ENCODE peak calls at places on chromosomes 1 and 21, in ten cellular contexts. W is tibial nerve, R is choroid plexus epithelial cell, L is colonic mucosa, B is esophagus muscularis mucosa, E is IMR-90, G is OCI-LY7, K is uterus, Y is dorsolateral prefrontal cortex, P is heart right ventricle. F is an unnamed sample.
A peak's percentile ranks its signal among the peaks of the same experiment; 100 is the strongest.

GRCh38 chr1:45446530-45446929 is 44.4 kb downstream of the TESK2 start:
- DNase-seq in W (no peak), R (no peak), L (no peak), B (no peak), E (no peak), G (no peak), K (no peak), Y (no peak), P (no peak), F (no peak)

GRCh38 chr1:25502957-25503356 is 40.4 kb upstream of the LDLRAP1 start:
- DNase-seq in W (no peak), R (peak; percentile 71), L (no peak), B (no peak), E (peak; percentile 79), G (no peak), K (no peak), Y (no peak), P (no peak), F (peak; percentile 37)

GRCh38 chr1:33618636-33619035 is 146.2 kb downstream of the ZSCAN20 start:
- DNase-seq in W (no peak), R (no peak), L (no peak), B (no peak), E (no peak), G (no peak), K (no peak), Y (no peak), P (no peak), F (no peak)

GRCh38 chr1:100868364-100868995 is 26.2 kb downstream of the EXTL2 start:
- DNase-seq in W (no peak), R (peak; percentile 80), L (no peak), B (no peak), E (peak; percentile 70), G (peak; percentile 44), K (no peak), Y (no peak), P (no peak), F (no peak)

GRCh38 chr1:59115865-59116264 is 181.0 kb upstream of the FGGY start:
- DNase-seq in W (no peak), R (no peak), L (no peak), B (no peak), E (no peak), G (no peak), K (no peak), Y (no peak), P (no peak), F (no peak)

GRCh38 chr1:61268546-61269243 is 186.3 kb downstream of the NFIA start:
- DNase-seq in W (no peak), R (no peak), L (no peak), B (no peak), E (no peak), G (no peak), K (no peak), Y (no peak), P (no peak), F (no peak)

GRCh38 chr1:205988585-205988995 is 14.6 kb downstream of the RAB7B start:
- DNase-seq in W (no peak), R (no peak), L (no peak), B (no peak), E (no peak), G (no peak), K (no peak), Y (no peak), P (no peak), F (no peak)

GRCh38 chr1:150548632-150549495 is at the start of gene ADAMTSL4:
- DNase-seq in W (no peak), R (peak; percentile 78), L (no peak), B (no peak), E (peak; percentile 78), G (peak; percentile 38), K (peak; percentile 57), Y (no peak), P (peak; percentile 65), F (peak; percentile 48)

GRCh38 chr1:59243544-59243943 is 53.4 kb upstream of the FGGY start:
- DNase-seq in W (no peak), R (no peak), L (no peak), B (no peak), E (no peak), G (no peak), K (no peak), Y (no peak), P (no peak), F (no peak)

GRCh38 chr1:8662380-8663072 is 154.9 kb downstream of the RERE start:
- DNase-seq in W (no peak), R (no peak), L (no peak), B (no peak), E (no peak), G (no peak), K (no peak), Y (no peak), P (no peak), F (no peak)

GRCh38 chr1:39919545-39919944 is 17.8 kb upstream of the MYCL start:
- DNase-seq in W (no peak), R (peak; percentile 78), L (peak; percentile 48), B (no peak), E (peak; percentile 58), G (peak; percentile 80), K (peak; percentile 67), Y (peak; percentile 47), P (no peak), F (peak; percentile 42)

GRCh38 chr1:205171369-205171768 is 40.1 kb downstream of the DSTYK start:
- DNase-seq in W (no peak), R (no peak), L (no peak), B (no peak), E (no peak), G (no peak), K (no peak), Y (no peak), P (no peak), F (no peak)

GRCh38 chr1:66242646-66243547 is 291.1 kb upstream of the SGIP1 start:
- DNase-seq in W (peak; percentile 82), R (peak; percentile 96), L (peak; percentile 83), B (peak; percentile 94), E (peak; percentile 87), G (peak; percentile 86), K (peak; percentile 83), Y (peak; percentile 93), P (peak; percentile 78), F (peak; percentile 87)

GRCh38 chr1:145872421-145872891 is 13.2 kb downstream of the ANKRD35 start:
- DNase-seq in W (peak; percentile 40), R (peak; percentile 19), L (peak; percentile 31), B (no peak), E (peak; percentile 30), G (no peak), K (peak; percentile 77), Y (peak; percentile 49), P (peak; percentile 64), F (no peak)

GRCh38 chr1:175162955-175163354 is 29.6 kb downstream of the KIAA0040 start:
- DNase-seq in W (no peak), R (peak; percentile 3), L (no peak), B (no peak), E (no peak), G (no peak), K (no peak), Y (no peak), P (no peak), F (no peak)

GRCh38 chr21:28324690-28325089 is 668.0 kb downstream of the LTN1 start:
- DNase-seq in W (no peak), R (no peak), L (no peak), B (no peak), E (no peak), G (no peak), K (no peak), Y (no peak), P (no peak), F (no peak)

GRCh38 chr21:14382486-14382834 is 486 bp downstream of the HSPA13 start:
- DNase-seq in W (peak; percentile 22), R (peak; percentile 37), L (peak; percentile 43), B (no peak), E (peak; percentile 11), G (peak; percentile 42), K (no peak), Y (peak; percentile 45), P (no peak), F (peak; percentile 2)

GRCh38 chr1:183029591-183030000 is 6.4 kb downstream of the LAMC1 start:
- DNase-seq in W (no peak), R (peak; percentile 45), L (no peak), B (no peak), E (peak; percentile 77), G (no peak), K (no peak), Y (no peak), P (no peak), F (peak; percentile 51)

GRCh38 chr1:46131727-46132528 is 501 bp downstream of the PIK3R3 start:
- DNase-seq in W (peak; percentile 20), R (peak; percentile 44), L (peak; percentile 47), B (no peak), E (peak; percentile 45), G (peak; percentile 54), K (no peak), Y (peak; percentile 33), P (no peak), F (peak; percentile 22)

GRCh38 chr1:205743977-205744376 is 6.0 kb downstream of the NUCKS1 start:
- DNase-seq in W (no peak), R (no peak), L (no peak), B (no peak), E (no peak), G (no peak), K (no peak), Y (no peak), P (no peak), F (no peak)

GRCh38 chr1:154784924-154785531 is 85.1 kb downstream of the KCNN3 start:
- DNase-seq in W (no peak), R (peak; percentile 12), L (no peak), B (no peak), E (no peak), G (peak; percentile 54), K (peak; percentile 59), Y (no peak), P (no peak), F (no peak)

GRCh38 chr1:172674831-172675613 is 16.1 kb downstream of the FASLG start:
- DNase-seq in W (no peak), R (no peak), L (no peak), B (no peak), E (no peak), G (no peak), K (no peak), Y (no peak), P (no peak), F (no peak)
- H3K4me3 ChIP-seq in W (no peak overlapping the region), R (no peak overlapping the region), L (no peak overlapping the region), B (no peak overlapping the region), E (no peak overlapping the region), G (no peak overlapping the region), K (no peak overlapping the region), Y (no peak overlapping the region), P (no peak overlapping the region), F (no peak overlapping the region)

GRCh38 chr1:54425152-54425584 is 19.0 kb upstream of the SSBP3 start:
- DNase-seq in W (no peak), R (peak; percentile 30), L (peak; percentile 71), B (no peak), E (no peak), G (no peak), K (no peak), Y (no peak), P (no peak), F (no peak)
- TF ChIP-seq CTCF in W (no peak), R (peak; percentile 42), L (no peak), B (no peak), E (no peak), G (no peak), K (no peak), Y (no peak), P (no peak), F (peak; percentile 45)

GRCh38 chr1:19452221-19452663 is 33.1 kb downstream of the CAPZB start:
- DNase-seq in W (no peak), R (peak; percentile 70), L (peak; percentile 52), B (no peak), E (peak; percentile 57), G (no peak), K (no peak), Y (no peak), P (peak; percentile 57), F (no peak)
- H3K4me3 ChIP-seq in W (no peak overlapping the region), R (no peak overlapping the region), L (no peak overlapping the region), B (peak overlapping the region; percentile 15), E (no peak overlapping the region), G (no peak overlapping the region), K (no peak overlapping the region), Y (no peak overlapping the region), P (no peak overlapping the region), F (no peak overlapping the region)

GRCh38 chr21:44509539-44509938 is 30.5 kb downstream of the KRTAP10-1 start:
- DNase-seq in W (no peak), R (no peak), L (peak; percentile 46), B (no peak), E (no peak), G (peak; percentile 11), K (no peak), Y (peak; percentile 61), P (peak; percentile 82), F (no peak)
- TF ChIP-seq CTCF in W (no peak), R (no peak), L (no peak), B (no peak), E (no peak), G (peak; percentile 42), K (no peak), Y (no peak), P (peak; percentile 32), F (no peak)

F was measured in brain microvascular endothelial cell.